ENCODE peak calls at places on chromosomes 7 and 10, in eight cellular contexts. I is dermis microvascular lymphatic vessel endothelial cell, B is globus pallidus, O is ELR, Z is left ventricle myocardium superior, K is hypothalamus, F is GM10248, H is OCI-M1. X is an unnamed sample.

GRCh38 chr7:134737561-134738353 is 41.7 kb upstream of the CALD1 start:
- DNase-seq in I (peak; percentile 7), B (no peak), O (peak; percentile 84), Z (no peak), K (no peak), F (no peak), H (peak; percentile 79), X (no peak)

GRCh38 chr7:85262891-85263290 is 76.0 kb upstream of the SEMA3D start:
- DNase-seq in I (no peak), B (no peak), O (no peak), Z (no peak), K (no peak), F (no peak), H (no peak), X (no peak)

GRCh38 chr7:27991006-27991528 is 189.5 kb downstream of the JAZF1 start:
- DNase-seq in I (no peak), B (no peak), O (no peak), Z (no peak), K (no peak), F (no peak), H (no peak), X (no peak)

GRCh38 chr7:29494350-29494749 is 69.3 kb upstream of the PRR15 start:
- DNase-seq in I (no peak), B (no peak), O (peak; percentile 6), Z (no peak), K (no peak), F (no peak), H (no peak), X (no peak)

GRCh38 chr10:69814251-69814650 is 12.5 kb downstream of the COL13A1 start:
- DNase-seq in I (no peak), B (no peak), O (no peak), Z (no peak), K (no peak), F (no peak), H (no peak), X (no peak)

GRCh38 chr7:29086545-29086944 is 59.8 kb downstream of the CPVL start:
- DNase-seq in I (no peak), B (no peak), O (no peak), Z (no peak), K (no peak), F (no peak), H (no peak), X (no peak)

GRCh38 chr10:110498982-110499795 is 1.5 kb downstream of the DUSP5 start:
- DNase-seq in I (peak; percentile 69), B (no peak), O (peak; percentile 86), Z (peak; percentile 52), K (peak; percentile 28), F (peak; percentile 48), H (peak; percentile 58), X (no peak)

GRCh38 chr10:5971315-5971832 is 6.0 kb downstream of the IL15RA start:
- DNase-seq in I (peak; percentile 85), B (no peak), O (no peak), Z (peak; percentile 29), K (no peak), F (peak; percentile 44), H (peak; percentile 89), X (peak; percentile 68)

GRCh38 chr7:95011156-95011928 is 103.9 kb downstream of the PPP1R9A start:
- DNase-seq in I (no peak), B (no peak), O (peak; percentile 68), Z (no peak), K (no peak), F (no peak), H (no peak), X (no peak)

GRCh38 chr10:71725998-71726672 is 6.6 kb upstream of the C10orf105 start:
- DNase-seq in I (peak; percentile 62), B (no peak), O (peak; percentile 63), Z (no peak), K (no peak), F (peak; percentile 60), H (peak; percentile 68), X (no peak)